ENCODE peak calls at places on chromosome 14, in six cellular contexts. M is sigmoid colon; I is GM23338; Y is thoracic aorta; F is fibroblast of lung; A is CD8-positive, alpha-beta T cell. D is an unnamed sample. For H3K4me1, the result is how much of the 10 kb centered on the place peaks cover.

GRCh38 chr14:35534130-35534883 is at the start of gene INSM2:
- DNase-seq in M (no peak), A (no peak), I (peak), Y (no peak), F (no peak), D (no peak)

GRCh38 chr14:85701116-85701515 is 171.2 kb downstream of the FLRT2 start:
- DNase-seq in M (no peak), F (no peak), A (no peak), Y (no peak), I (no peak), D (no peak)

GRCh38 chr14:68476212-68476964 is 316.5 kb downstream of the ZFP36L1 start:
- DNase-seq in Y (no peak), F (peak), A (no peak), M (peak), I (peak), D (no peak)

GRCh38 chr14:64703393-64704144 is 655 bp upstream of the PLEKHG3 start:
- DNase-seq in M (peak), A (peak), F (peak), I (peak), Y (no peak), D (no peak)

GRCh38 chr14:63777024-63777423 is 49.2 kb upstream of the SGPP1 start:
- DNase-seq in I (no peak), F (peak), Y (no peak), A (no peak), M (no peak), D (no peak)

GRCh38 chr14:35335388-35336092 is 43.4 kb downstream of the PSMA6 start:
- DNase-seq in Y (no peak), I (no peak), F (no peak), A (no peak), M (peak), D (peak)

GRCh38 chr14:92603309-92604257 is 90.0 kb downstream of the RIN3 start:
- DNase-seq in I (peak), Y (peak), M (peak), F (peak), A (peak), D (no peak)

GRCh38 chr14:60106341-60106740 is 14.6 kb downstream of the PCNX4 start:
- DNase-seq in F (peak), A (no peak), I (no peak), M (no peak), Y (no peak), D (no peak)

GRCh38 chr14:21039585-21040369 is 2.4 kb upstream of the RNASE7 start:
- DNase-seq in F (peak), Y (no peak), A (peak), M (peak), I (peak), D (no peak)

GRCh38 chr14:52155656-52156213 is 86.9 kb upstream of the NID2 start:
- DNase-seq in F (no peak), M (no peak), A (no peak), I (no peak), Y (no peak), D (no peak)

GRCh38 chr14:32087907-32088306 is 10.8 kb downstream of the ARHGAP5 start:
- DNase-seq in A (no peak), I (no peak), M (no peak), F (no peak), Y (no peak), D (no peak)

GRCh38 chr14:92385561-92385960 is 62.6 kb downstream of the SLC24A4 start:
- DNase-seq in F (no peak), A (no peak), Y (no peak), M (no peak), I (no peak), D (no peak)

GRCh38 chr14:59919582-59920377 is at the start of gene LRRC9:
- DNase-seq in M (no peak), I (peak), Y (no peak), A (peak), F (peak), D (peak)

DNA sequence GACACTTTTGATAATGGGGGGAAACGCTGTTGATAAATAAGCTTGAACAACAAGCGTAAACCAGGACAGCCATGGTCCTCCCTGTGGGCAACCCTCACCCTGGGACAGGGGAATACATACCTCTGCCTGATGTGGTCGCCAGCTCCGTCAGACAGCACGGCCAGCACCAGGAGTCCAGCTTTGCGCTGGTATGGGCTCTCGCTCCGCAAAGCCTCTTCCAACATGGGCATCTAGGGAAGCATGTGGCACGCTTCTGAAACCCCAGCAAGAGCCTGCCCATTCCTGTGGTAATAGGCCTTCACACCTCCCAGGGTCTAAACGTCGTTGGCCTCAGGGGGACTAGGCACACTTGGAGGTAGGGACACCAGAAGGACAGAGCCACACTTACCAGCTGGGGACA is 2.9 kb downstream of the IPO4 start:
- DNase-seq in A (no peak), Y (no peak), M (no peak), I (no peak), F (no peak), D (no peak)
- TF ChIP-seq CTCF in A (no peak), Y (no peak), M (no peak), I (no peak), F (no peak), D (no peak)

DNA sequence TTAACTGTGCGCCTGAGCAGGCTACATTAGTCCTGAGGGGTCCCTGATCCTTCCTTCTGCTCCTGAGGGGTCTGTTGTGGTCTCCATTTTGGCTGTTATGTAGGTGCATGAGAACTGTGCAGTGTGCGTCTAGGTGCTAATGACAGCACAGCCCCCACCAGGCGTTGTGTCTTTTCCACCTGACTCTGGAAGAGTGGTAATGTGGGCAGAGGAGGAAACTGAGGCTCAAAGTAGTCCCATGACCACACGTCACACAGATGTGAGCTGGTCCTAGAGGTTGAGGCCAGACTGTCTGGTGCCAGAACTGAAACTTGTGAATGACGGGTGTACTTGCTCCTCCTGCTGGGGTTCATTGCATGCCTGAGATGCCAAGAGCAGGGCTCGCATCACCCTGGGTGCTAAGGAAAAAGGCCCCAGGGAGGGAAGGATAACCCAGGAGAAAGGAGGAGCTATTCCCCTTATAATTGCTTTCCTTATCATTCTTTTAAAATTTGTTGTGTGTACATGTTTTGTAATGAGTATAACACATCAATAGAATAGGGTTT is 111.8 kb downstream of the SLC25A47 start:
- DNase-seq in I (no peak), Y (no peak), A (no peak), F (no peak), M (peak), D (no peak)
- H3K4me1 ChIP-seq in I (under half), Y (under half), A (under half), F (under half), M (under half), D (under half)

GRCh38 chr14:31026395-31027096 is 367 bp upstream of the STRN3 start:
- DNase-seq in I (peak), A (peak), M (peak), F (peak), Y (peak), D (peak)
- TF ChIP-seq CTCF in I (no peak), A (no peak), M (no peak), F (no peak), Y (no peak), D (no peak)

DNA sequence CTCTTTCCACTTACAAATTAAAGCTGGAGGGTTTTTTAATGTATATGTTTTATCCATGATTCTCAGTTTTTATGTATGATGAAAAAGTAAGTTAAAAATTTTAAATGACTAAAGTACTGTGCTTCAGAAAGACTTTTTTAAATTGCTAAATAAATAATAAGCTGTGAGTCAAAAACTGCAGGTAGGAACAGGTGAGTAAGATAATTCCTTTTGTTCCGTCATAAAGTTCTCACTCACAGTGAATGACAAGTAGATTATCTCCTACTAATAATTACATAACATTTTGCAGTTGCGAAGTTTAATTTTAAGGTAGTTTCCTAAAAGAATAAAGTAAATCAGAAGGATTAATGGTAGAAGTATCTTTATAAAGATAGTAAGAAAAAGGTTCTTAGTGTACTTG is 78.0 kb downstream of the PRKCH start:
- DNase-seq in I (no peak), A (no peak), F (no peak), M (no peak), Y (no peak), D (no peak)
- H3K4me1 ChIP-seq in I (under half), A (half or more), F (under half), M (under half), Y (under half), D (under half)

D was measured in RWPE2.